ENCODE peak calls at places on chromosomes 12 and 14, in five cellular contexts. Q, V, X, C and O are unnamed samples.

GRCh38 chr14:79614443-79614842 is 596.9 kb downstream of the DIO2 start:
- DNase-seq in X (no peak), C (no peak), V (no peak), Q (no peak), O (no peak)

GRCh38 chr12:122051231-122051876 is 27.2 kb upstream of the MLXIP start:
- DNase-seq in X (peak), C (no peak), V (no peak), Q (no peak), O (no peak)

GRCh38 chr14:89613260-89614008 is 196.4 kb upstream of the FOXN3 start:
- DNase-seq in Q (no peak), V (no peak), C (no peak), X (no peak), O (no peak)

GRCh38 chr12:111024205-111024794 is 103.9 kb upstream of the MYL2 start:
- DNase-seq in X (peak), C (peak), V (no peak), Q (peak), O (peak)

GRCh38 chr12:77122661-77123060 is 57.3 kb upstream of the E2F7 start:
- DNase-seq in X (peak), V (no peak), C (no peak), Q (no peak), O (no peak)

GRCh38 chr12:23949212-23950010 is at the start of gene SOX5:
- DNase-seq in C (no peak), Q (peak), V (peak), X (peak), O (peak)

GRCh38 chr12:48925218-48925871 is at the start of gene FKBP11:
- DNase-seq in X (peak), V (peak), C (peak), Q (peak), O (no peak)

GRCh38 chr14:96626916-96627315 is 124.7 kb downstream of the PAPOLA start:
- DNase-seq in X (no peak), C (no peak), V (no peak), Q (peak), O (no peak)

GRCh38 chr14:23984891-23985607 is 3.7 kb upstream of the DHRS4L2 start:
- DNase-seq in C (peak), V (no peak), X (peak), Q (no peak), O (no peak)

GRCh38 chr12:123782997-123783792 is 21.1 kb downstream of the DNAH10 start:
- DNase-seq in Q (no peak), X (no peak), V (no peak), C (no peak), O (no peak)

GRCh38 chr12:123779551-123779950 is 17.4 kb downstream of the DNAH10 start:
- DNase-seq in Q (no peak), X (no peak), V (no peak), C (no peak), O (no peak)

GRCh38 chr12:123780956-123781355 is 18.9 kb downstream of the DNAH10 start:
- DNase-seq in X (no peak), V (no peak), C (no peak), Q (no peak), O (no peak)
- H2BK12ac ChIP-seq in X (no peak), V (no peak), C (no peak), Q (no peak), O (no peak)

DNA sequence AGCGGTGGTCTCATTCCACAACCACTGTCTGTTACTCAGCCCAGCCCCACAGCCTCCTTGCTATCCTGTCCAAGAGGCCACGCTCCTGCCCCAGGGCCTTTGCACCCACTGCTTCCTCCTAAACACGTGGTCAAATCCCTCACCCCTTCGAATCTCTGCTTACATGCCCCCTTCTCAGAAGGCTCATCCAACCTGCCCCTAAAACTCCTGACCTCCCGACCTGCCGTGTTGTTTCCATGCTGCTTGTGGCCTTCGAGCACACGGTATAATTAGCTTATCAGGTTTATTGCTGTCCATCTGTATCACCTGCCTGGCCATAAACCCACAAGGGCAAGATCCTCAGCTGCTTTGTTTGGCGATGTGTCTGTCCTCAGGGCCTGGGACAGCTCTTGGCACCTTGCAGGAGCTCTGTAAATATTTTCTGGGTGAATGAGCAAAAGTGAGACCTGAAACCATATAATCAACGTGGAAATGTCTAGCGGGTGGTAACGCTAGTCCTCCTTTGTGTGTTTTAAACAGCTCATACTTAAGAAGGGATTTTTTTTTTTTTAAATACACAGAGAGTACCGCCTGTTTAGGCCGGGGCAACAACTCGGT is 36.0 kb downstream of the SCARB1 start:
- DNase-seq in Q (no peak), X (no peak), C (peak), V (no peak), O (no peak)
- H2AK5ac ChIP-seq in Q (no peak), X (peak), C (no peak), V (peak), O (no peak)

GRCh38 chr14:85533821-85534271 is 3.9 kb downstream of the FLRT2 start:
- DNase-seq in X (peak), C (no peak), V (no peak), Q (peak), O (no peak)
- H2BK12ac ChIP-seq in X (peak), C (no peak), V (peak), Q (no peak), O (no peak)

GRCh38 chr12:93580682-93581081 is 8.2 kb downstream of the SOCS2 start:
- DNase-seq in X (no peak), Q (no peak), C (no peak), V (no peak), O (no peak)

GRCh38 chr12:93573552-93574223 is 1.2 kb downstream of the SOCS2 start:
- DNase-seq in V (no peak), X (peak), Q (no peak), C (peak), O (peak)

GRCh38 chr12:93581370-93581769 is 8.9 kb downstream of the SOCS2 start:
- DNase-seq in V (no peak), C (no peak), X (no peak), Q (no peak), O (no peak)

GRCh38 chr12:93578221-93578620 is 5.7 kb downstream of the SOCS2 start:
- DNase-seq in Q (no peak), X (no peak), C (no peak), V (no peak), O (no peak)

DNA sequence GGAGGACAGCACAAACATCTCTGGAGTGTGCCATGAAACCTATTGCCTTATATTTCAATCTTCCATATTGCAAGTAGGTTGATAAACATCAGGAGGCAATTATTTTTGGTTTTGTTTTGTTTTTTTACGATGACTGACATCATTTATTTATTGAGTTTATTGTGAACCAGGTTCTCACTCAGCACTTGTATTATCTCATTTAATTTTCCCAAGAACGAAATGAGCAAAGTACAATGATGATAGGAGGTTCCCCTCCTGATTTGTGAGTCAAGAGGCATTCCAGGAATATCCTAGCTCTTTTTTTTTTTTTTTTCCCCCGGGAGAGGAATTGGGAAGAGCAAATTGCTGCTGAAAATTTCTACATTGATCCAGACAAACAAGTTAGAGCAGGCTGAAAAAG is 4.7 kb downstream of the SOCS2 start:
- DNase-seq in Q (no peak), V (no peak), C (peak), X (no peak), O (no peak)
- H2AK5ac ChIP-seq in Q (no peak), V (no peak), C (no peak), X (no peak), O (no peak)

GRCh38 chr14:75185251-75186040 is 9.0 kb upstream of the TMED10 start:
- DNase-seq in V (no peak), X (no peak), C (peak), Q (no peak), O (no peak)

GRCh38 chr14:75184447-75184846 is 8.0 kb upstream of the TMED10 start:
- DNase-seq in V (no peak), C (peak), X (peak), Q (no peak), O (no peak)

GRCh38 chr14:75188520-75189267 is 12.3 kb upstream of the TMED10 start:
- DNase-seq in X (no peak), C (peak), Q (no peak), V (no peak), O (no peak)

GRCh38 chr14:75184039-75184438 is 7.6 kb upstream of the TMED10 start:
- DNase-seq in V (no peak), X (no peak), Q (no peak), C (no peak), O (no peak)

DNA sequence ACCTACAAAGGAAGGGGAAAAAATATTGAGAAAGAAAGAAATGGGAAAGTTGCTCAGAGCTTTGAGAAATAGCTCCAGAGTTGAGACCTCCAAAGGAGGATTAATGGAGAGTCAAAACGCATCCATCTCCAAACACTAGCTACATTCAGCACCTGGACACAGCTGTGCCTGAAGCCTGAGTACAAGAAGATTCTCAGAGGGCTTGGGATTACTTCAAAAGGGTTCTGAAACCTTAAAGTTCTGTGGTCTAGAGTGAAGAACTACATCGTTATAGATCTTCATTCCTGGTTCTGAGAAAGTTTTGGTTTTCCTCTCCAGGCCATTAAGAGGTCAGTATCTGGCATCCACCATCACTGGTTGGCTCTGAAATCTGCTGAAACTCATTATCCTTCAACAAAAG is 10.5 kb upstream of the TMED10 start:
- DNase-seq in V (no peak), X (no peak), C (no peak), Q (no peak), O (no peak)
- H2BK12ac ChIP-seq in V (no peak), X (no peak), C (no peak), Q (no peak), O (no peak)

DNA sequence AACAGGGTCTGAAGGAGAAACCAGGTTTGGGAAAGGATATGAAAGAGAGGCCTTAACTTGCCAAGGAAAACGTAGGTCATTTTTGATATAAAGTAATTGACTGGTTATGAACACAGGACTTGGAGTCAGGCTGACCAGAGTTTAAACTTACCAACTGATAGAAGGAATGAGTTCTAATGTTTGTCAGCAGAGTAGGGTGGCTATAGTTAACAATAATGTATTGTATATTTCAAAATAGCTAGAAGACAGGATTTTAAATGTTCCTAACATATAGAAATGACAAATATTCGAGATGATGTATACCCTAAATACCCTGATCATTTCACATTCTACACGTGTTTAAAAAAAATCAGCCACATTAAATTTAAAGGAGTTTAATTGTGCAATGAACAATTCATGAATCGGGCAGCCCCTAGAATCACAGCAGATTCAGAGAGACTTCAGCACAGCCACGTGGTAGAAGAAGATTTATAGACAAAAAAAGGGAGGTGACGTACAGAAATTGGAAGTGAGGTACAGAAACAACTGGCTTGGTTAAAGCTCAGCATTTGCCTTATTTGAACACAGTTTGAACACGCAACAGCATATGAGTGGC is 52.5 kb upstream of the PLEKHG7 start:
- DNase-seq in Q (no peak), V (no peak), C (no peak), X (no peak), O (no peak)
- H2AK5ac ChIP-seq in Q (no peak), V (no peak), C (no peak), X (no peak), O (no peak)

GRCh38 chr12:60148831-60149230 is 553.0 kb downstream of the SLC16A7 start:
- DNase-seq in C (peak), V (no peak), Q (no peak), X (peak), O (no peak)

GRCh38 chr12:60148109-60148508 is 552.3 kb downstream of the SLC16A7 start:
- DNase-seq in V (no peak), Q (no peak), C (peak), X (peak), O (no peak)

DNA sequence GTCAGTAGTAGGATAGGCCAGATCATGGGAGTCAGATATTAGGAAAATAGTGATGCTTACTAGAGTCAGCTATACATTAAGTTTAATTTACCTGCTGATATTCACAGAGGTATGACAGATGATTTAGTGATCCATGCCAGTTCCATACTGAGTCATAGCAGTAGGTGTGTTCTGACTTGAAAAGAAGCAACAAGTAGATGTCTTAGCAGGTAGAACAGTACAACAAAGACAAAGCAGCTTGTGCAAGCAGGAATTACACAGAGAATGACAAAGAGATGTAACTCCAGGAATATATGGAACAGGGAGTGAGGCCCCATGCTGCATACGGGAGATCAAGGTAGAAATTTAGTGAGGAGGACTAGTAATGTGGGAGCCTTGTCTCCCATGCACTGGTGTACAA is 556.9 kb downstream of the SLC16A7 start:
- DNase-seq in C (no peak), X (no peak), Q (no peak), V (no peak), O (no peak)
- H2BK12ac ChIP-seq in C (no peak), X (no peak), Q (no peak), V (no peak), O (no peak)

DNA sequence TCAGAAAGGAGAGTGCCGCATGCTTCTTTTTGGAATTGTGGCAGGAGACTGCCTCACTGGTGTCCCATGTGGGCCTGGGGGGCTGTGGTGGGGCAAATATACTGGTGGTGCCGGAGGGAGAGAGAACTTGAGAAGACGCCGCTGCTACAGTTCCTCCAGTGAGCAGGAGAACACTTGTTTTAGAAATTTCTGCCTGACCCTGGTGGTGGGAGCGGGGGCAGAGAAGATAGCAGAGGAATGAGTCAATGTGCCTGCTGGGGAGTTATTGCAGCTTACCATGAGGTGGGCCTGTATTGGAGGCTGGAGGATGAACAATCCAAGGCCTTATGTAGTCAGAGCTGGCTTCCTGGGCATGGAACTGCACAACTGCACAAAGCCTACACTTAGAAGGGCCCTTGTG is 211.8 kb downstream of the SNAPC1 start:
- DNase-seq in X (peak), Q (no peak), C (peak), V (no peak), O (no peak)
- H2AK5ac ChIP-seq in X (peak), Q (no peak), C (no peak), V (no peak), O (no peak)

DNA sequence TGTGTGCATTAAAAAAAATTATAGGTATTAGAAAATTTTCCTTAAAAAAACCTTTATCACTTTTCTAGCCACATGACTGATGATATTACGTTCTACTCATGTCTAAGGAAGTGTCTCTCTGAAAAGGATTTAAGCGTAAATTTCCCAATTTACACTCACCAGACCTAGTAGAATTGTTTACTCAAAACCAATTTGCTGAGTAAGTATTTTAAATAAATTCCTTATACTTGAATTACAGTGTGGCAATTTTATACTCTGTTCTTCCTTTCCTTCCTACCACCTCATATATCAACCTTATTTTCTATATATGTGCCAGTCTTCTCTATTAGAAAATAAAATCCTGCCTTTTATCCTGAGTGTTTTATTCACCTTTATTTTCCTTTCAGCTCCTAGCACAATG is 1035.1 kb downstream of the TRHDE start:
- DNase-seq in V (no peak), C (no peak), Q (no peak), X (no peak), O (no peak)
- H2BK12ac ChIP-seq in V (no peak), C (no peak), Q (no peak), X (no peak), O (no peak)